ENCODE peak calls at places on chromosomes 4 and X, in seven cellular contexts. H is body of pancreas, W is endodermal cell, Z is gastrocnemius medialis, C is upper lobe of right lung, E is psoas muscle, S is cardiac muscle cell. N is an unnamed sample.

GRCh38 chrX:110803506-110803905 is 7.9 kb upstream of the CHRDL1 start:
- DNase-seq in H (no peak), W (no peak), Z (no peak), C (no peak), E (no peak), S (no peak), N (no peak)

GRCh38 chr4:123856689-123857545 is 460.3 kb downstream of the SPRY1 start:
- DNase-seq in H (no peak), W (peak; percentile 79), Z (peak; percentile 31), C (no peak), E (no peak), S (peak; percentile 79), N (peak; percentile 41)

GRCh38 chr4:97074531-97074930 is 1068.7 kb downstream of the STPG2 start:
- DNase-seq in H (no peak), W (no peak), Z (no peak), C (no peak), E (no peak), S (no peak), N (no peak)

GRCh38 chr4:10866691-10867090 is 182.1 kb upstream of the CLNK start:
- DNase-seq in H (no peak), W (no peak), Z (no peak), C (no peak), E (no peak), S (no peak), N (no peak)

GRCh38 chrX:122856205-122856604 is 327.9 kb upstream of the GRIA3 start:
- DNase-seq in H (no peak), W (no peak), Z (no peak), C (no peak), E (no peak), S (no peak), N (no peak)

GRCh38 chr4:79150820-79151416 is 174.9 kb downstream of the NAA11 start:
- DNase-seq in H (no peak), W (no peak), Z (no peak), C (no peak), E (no peak), S (no peak), N (no peak)

GRCh38 chrX:69618803-69619202 is 2.9 kb downstream of the EDA start:
- DNase-seq in H (peak; percentile 18), W (no peak), Z (no peak), C (no peak), E (no peak), S (peak; percentile 47), N (peak; percentile 14)

GRCh38 chr4:184825394-184826314 is at the start of gene ACSL1:
- DNase-seq in H (peak; percentile 76), W (peak; percentile 89), Z (peak; percentile 91), C (peak; percentile 94), E (peak; percentile 91), S (peak; percentile 79), N (peak; percentile 87)

GRCh38 chr4:159045321-159045720 is 57.6 kb upstream of the RAPGEF2 start:
- DNase-seq in H (no peak), W (no peak), Z (no peak), C (no peak), E (no peak), S (no peak), N (no peak)

GRCh38 chrX:154411981-154412340 is 622 bp downstream of the TAFAZZIN start:
- DNase-seq in H (peak; percentile 44), W (peak; percentile 87), Z (peak; percentile 73), C (peak; percentile 88), E (peak; percentile 70), S (peak; percentile 54), N (peak; percentile 84)

GRCh38 chr4:1261107-1261928 is 12.4 kb upstream of the CTBP1 start:
- DNase-seq in H (no peak), W (no peak), Z (no peak), C (no peak), E (no peak), S (no peak), N (no peak)

GRCh38 chr4:76459291-76459723 is 24.3 kb downstream of the SHROOM3 start:
- DNase-seq in H (peak; percentile 18), W (peak; percentile 87), Z (no peak), C (no peak), E (no peak), S (peak; percentile 91), N (no peak)

GRCh38 chr4:184453402-184454160 is 20.8 kb downstream of the IRF2 start:
- DNase-seq in H (no peak), W (peak; percentile 60), Z (peak; percentile 40), C (no peak), E (no peak), S (peak; percentile 82), N (peak; percentile 60)

GRCh38 chr4:42501624-42502401 is 104.5 kb downstream of the SHISA3 start:
- DNase-seq in H (no peak), W (peak; percentile 56), Z (no peak), C (no peak), E (no peak), S (no peak), N (no peak)

GRCh38 chr4:123488916-123489315 is 92.3 kb downstream of the SPRY1 start:
- DNase-seq in H (no peak), W (no peak), Z (no peak), C (no peak), E (no peak), S (peak; percentile 50), N (no peak)

GRCh38 chr4:153471691-153472080 is 5.5 kb downstream of the TMEM131L start:
- DNase-seq in H (peak; percentile 28), W (no peak), Z (no peak), C (no peak), E (no peak), S (no peak), N (no peak)

GRCh38 chr4:156931267-156931666 is 40.3 kb downstream of the PDGFC start:
- DNase-seq in H (peak; percentile 33), W (no peak), Z (peak; percentile 27), C (no peak), E (no peak), S (peak; percentile 80), N (no peak)

GRCh38 chr4:26458104-26458503 is 32.2 kb downstream of the CCKAR start:
- DNase-seq in H (no peak), W (no peak), Z (no peak), C (no peak), E (no peak), S (no peak), N (no peak)

GRCh38 chrX:15877380-15877779 is 22.8 kb upstream of the AP1S2 start:
- DNase-seq in H (no peak), W (no peak), Z (peak; percentile 71), C (no peak), E (peak; percentile 20), S (peak; percentile 75), N (peak; percentile 53)

GRCh38 chrX:23742174-23742692 is 843 bp downstream of the ACOT9 start:
- DNase-seq in H (peak; percentile 25), W (peak; percentile 66), Z (peak; percentile 66), C (no peak), E (peak; percentile 33), S (peak; percentile 65), N (peak; percentile 54)

DNA sequence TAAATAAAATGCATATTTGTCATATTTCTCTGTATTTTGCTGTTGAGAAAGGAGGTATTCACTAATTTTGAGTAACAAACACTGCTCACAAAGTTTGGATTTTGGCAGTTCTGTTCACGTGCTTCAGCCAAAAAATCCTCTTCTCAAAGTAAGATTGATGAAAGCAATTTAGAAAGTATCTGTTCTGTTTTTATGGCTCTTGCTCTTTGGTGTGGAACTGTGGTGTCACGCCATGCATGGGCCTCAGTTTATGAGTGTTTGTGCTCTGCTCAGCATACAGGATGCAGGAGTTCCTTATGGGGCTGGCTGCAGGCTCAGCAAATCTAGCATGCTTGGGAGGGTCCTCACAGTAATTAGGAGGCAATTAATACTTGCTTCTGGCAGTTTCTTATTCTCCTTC is 3.3 kb downstream of the HTT start:
- DNase-seq in H (no peak), W (no peak), Z (no peak), C (no peak), E (no peak), S (no peak), N (no peak)
- H3K4me1 ChIP-seq in H (peaks cover 26% of the 10 kb centered on the region), W (peaks cover 3% of the 10 kb centered on the region), Z (peaks cover 36% of the 10 kb centered on the region), C (peaks cover 27% of the 10 kb centered on the region), E (peaks cover 32% of the 10 kb centered on the region), S (peaks cover 19% of the 10 kb centered on the region), N (peaks cover 18% of the 10 kb centered on the region)

GRCh38 chr4:83250666-83251065 is 33.9 kb downstream of the COQ2 start:
- DNase-seq in H (no peak), W (peak; percentile 53), Z (no peak), C (no peak), E (no peak), S (no peak), N (no peak)
- TF ChIP-seq CTCF in H (no peak), W (no peak), Z (no peak), C (no peak), E (no peak), S (no peak), N (no peak)

GRCh38 chrX:40165206-40165605 is 67.4 kb upstream of the BCOR start:
- DNase-seq in H (no peak), W (no peak), Z (no peak), C (no peak), E (no peak), S (no peak), N (no peak)

GRCh38 chrX:40168183-40169015 is 70.6 kb upstream of the BCOR start:
- DNase-seq in H (no peak), W (peak; percentile 72), Z (no peak), C (no peak), E (no peak), S (no peak), N (no peak)

GRCh38 chrX:40167240-40168182 is 69.8 kb upstream of the BCOR start:
- DNase-seq in H (no peak), W (peak; percentile 90), Z (no peak), C (no peak), E (no peak), S (no peak), N (no peak)

GRCh38 chrX:40165861-40166260 is 68.1 kb upstream of the BCOR start:
- DNase-seq in H (no peak), W (no peak), Z (no peak), C (no peak), E (no peak), S (no peak), N (no peak)

GRCh38 chrX:40166582-40166981 is 68.8 kb upstream of the BCOR start:
- DNase-seq in H (no peak), W (peak; percentile 72), Z (no peak), C (no peak), E (no peak), S (no peak), N (no peak)
- H3K4me1 ChIP-seq in H (peaks cover 5% of the 10 kb centered on the region), W (no peaks in the 10 kb centered on the region), Z (peaks cover 9% of the 10 kb centered on the region), C (peaks cover 2% of the 10 kb centered on the region), E (peaks cover 15% of the 10 kb centered on the region), S (peaks cover 52% of the 10 kb centered on the region), N (no peaks in the 10 kb centered on the region)

DNA sequence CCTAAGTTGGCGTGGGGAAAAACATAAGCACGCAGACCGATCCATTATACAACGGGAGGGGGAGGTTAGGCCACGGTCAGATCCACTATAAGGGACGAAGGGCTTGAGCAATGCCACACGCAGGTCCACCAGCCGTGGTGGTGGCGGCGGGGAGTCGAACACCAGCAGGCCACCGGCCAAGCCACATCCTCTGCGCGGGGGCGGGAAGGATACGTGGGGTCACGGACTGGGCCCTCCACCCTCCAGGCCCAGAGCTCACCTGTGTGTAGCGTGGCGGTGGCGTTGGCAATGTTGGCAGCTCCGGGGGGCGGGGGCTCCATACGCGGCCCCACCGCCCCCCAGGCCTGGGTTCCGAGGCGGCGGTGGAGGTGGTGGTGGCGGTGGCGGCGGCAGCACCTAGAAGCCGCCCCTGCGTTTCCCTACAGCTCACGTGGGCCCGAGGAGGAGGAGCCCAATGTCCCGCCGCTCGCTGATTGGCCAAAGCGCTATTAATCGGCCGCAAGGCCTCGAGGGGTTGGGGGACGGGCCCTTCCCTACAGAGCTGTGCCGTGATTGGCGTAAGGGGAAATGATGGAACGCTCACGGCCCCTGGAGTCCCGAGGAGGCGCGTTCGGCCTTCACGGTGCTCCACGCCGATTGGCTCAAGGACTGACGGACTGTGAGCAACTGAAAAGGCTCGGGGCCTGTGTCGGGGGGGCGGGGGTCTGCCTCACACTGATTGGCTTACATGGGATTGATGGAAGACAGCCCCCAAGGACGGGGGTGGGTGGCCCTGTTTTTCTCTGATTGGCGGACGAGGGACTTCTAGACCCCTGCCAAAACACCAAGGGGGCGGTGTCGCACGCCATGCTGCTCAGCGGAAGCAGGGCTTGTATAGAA is at the start of gene ELK1:
- DNase-seq in H (peak; percentile 92), W (peak; percentile 98), Z (peak; percentile 97), C (peak; percentile 95), E (peak; percentile 95), S (peak; percentile 99), N (peak; percentile 98)
- TF ChIP-seq CTCF in H (no peak), W (no peak), Z (no peak), C (no peak), E (no peak), S (no peak), N (no peak)